ENCODE peak calls at places on chromosomes 6 and 20, in nine cellular contexts. X is Panc1; W is NCI-H1092; H is ACHN; B is AML-193; N is stimulated activated CD4-positive, alpha-beta T cell treated with anti-CD3 and anti-CD28 coated beads, Interleukin-15, amount 100 ng/mL, for 1 hour; E is ELR; I is Kasumi-1; J is SK-N-SH. Y is an unnamed sample.

GRCh38 chr20:58717278-58718091 is 24.9 kb downstream of the NPEPL1 start:
- DNase-seq in X (no peak), W (no peak), H (no peak), B (no peak), N (no peak), E (peak; percentile 26), I (no peak), J (no peak), Y (no peak)

GRCh38 chr20:17854307-17854903 is 114.2 kb downstream of the SNX5 start:
- DNase-seq in X (no peak), W (no peak), H (no peak), B (no peak), N (no peak), E (peak; percentile 56), I (peak; percentile 21), J (peak; percentile 72), Y (no peak)

GRCh38 chr6:45655630-45656422 is 278.1 kb upstream of the SUPT3H start:
- DNase-seq in X (peak; percentile 84), W (no peak), H (peak; percentile 98), B (no peak), N (no peak), E (peak; percentile 100), I (no peak), J (no peak), Y (no peak)

GRCh38 chr6:110876170-110876773 is 1.7 kb downstream of the AMD1 start:
- DNase-seq in X (peak; percentile 84), W (peak; percentile 16), H (peak; percentile 82), B (peak; percentile 85), N (peak; percentile 16), E (peak; percentile 90), I (peak; percentile 63), J (peak; percentile 82), Y (no peak)

GRCh38 chr6:98824163-98824906 is 10.0 kb upstream of the POU3F2 start:
- DNase-seq in X (no peak), W (no peak), H (no peak), B (no peak), N (no peak), E (no peak), I (no peak), J (peak; percentile 67), Y (no peak)

GRCh38 chr20:45320948-45321595 is 13.0 kb upstream of the MATN4 start:
- DNase-seq in X (no peak), W (no peak), H (no peak), B (peak; percentile 82), N (no peak), E (no peak), I (peak; percentile 27), J (no peak), Y (no peak)

GRCh38 chr6:107218142-107218541 is 102.8 kb upstream of the BEND3 start:
- DNase-seq in X (no peak), W (no peak), H (no peak), B (no peak), N (no peak), E (no peak), I (no peak), J (no peak), Y (no peak)

GRCh38 chr20:13008761-13009681 is at the start of gene SPTLC3:
- DNase-seq in X (no peak), W (no peak), H (peak; percentile 82), B (peak; percentile 17), N (no peak), E (peak; percentile 40), I (peak; percentile 30), J (no peak), Y (no peak)

GRCh38 chr6:8054276-8054675 is 9.9 kb downstream of the BLOC1S5 start:
- DNase-seq in X (no peak), W (no peak), H (no peak), B (no peak), N (no peak), E (no peak), I (no peak), J (no peak), Y (no peak)

GRCh38 chr6:101116337-101116736 is 235.2 kb upstream of the ASCC3 start:
- DNase-seq in X (no peak), W (no peak), H (no peak), B (no peak), N (no peak), E (no peak), I (no peak), J (no peak), Y (no peak)

GRCh38 chr6:152299336-152299735 is 337.8 kb downstream of the SYNE1 start:
- DNase-seq in X (no peak), W (no peak), H (no peak), B (peak; percentile 19), N (no peak), E (no peak), I (no peak), J (no peak), Y (no peak)

GRCh38 chr6:151325075-151326050 is 66.0 kb downstream of the ZBTB2 start:
- DNase-seq in X (no peak), W (no peak), H (peak; percentile 83), B (no peak), N (no peak), E (peak; percentile 89), I (no peak), J (peak; percentile 80), Y (no peak)

GRCh38 chr6:112311950-112312547 is 35.1 kb upstream of the RFPL4B start:
- DNase-seq in X (peak; percentile 25), W (no peak), H (peak; percentile 23), B (peak; percentile 46), N (no peak), E (peak; percentile 57), I (peak; percentile 72), J (peak; percentile 54), Y (no peak)

Y was measured in cerebellar nuclear complex.